ENCODE peak calls at places on chromosomes 11 and 22, in six cellular contexts. I is uterus, V is small intestine, O is left ventricle myocardium inferior, J is PC-3, C is fibroblast of lung. X is an unnamed sample.

GRCh38 chr22:40524392-40525249 is 111.9 kb downstream of the MRTFA start:
- DNase-seq in I (no peak), J (peak), O (no peak), V (no peak), C (no peak), X (no peak)

GRCh38 chr11:34426766-34427170 is 12.0 kb upstream of the CAT start:
- DNase-seq in I (peak), C (peak), O (no peak), J (no peak), V (no peak), X (no peak)

GRCh38 chr22:20015971-20016733 is 471 bp downstream of the ARVCF start:
- DNase-seq in C (no peak), I (no peak), V (no peak), J (peak), O (no peak), X (peak)

GRCh38 chr11:128359515-128359914 is 227.8 kb downstream of the ETS1 start:
- DNase-seq in I (no peak), V (no peak), O (no peak), C (peak), J (no peak), X (no peak)

GRCh38 chr11:78795862-78796261 is 221.2 kb upstream of the NARS2 start:
- DNase-seq in J (peak), I (no peak), O (no peak), V (no peak), C (peak), X (no peak)

GRCh38 chr11:2447951-2448650 is 3.3 kb downstream of the KCNQ1 start:
- DNase-seq in V (no peak), O (no peak), J (no peak), C (no peak), I (no peak), X (no peak)

GRCh38 chr11:1194977-1195689 is 27.7 kb upstream of the MUC5B start:
- DNase-seq in I (peak), C (no peak), O (peak), V (no peak), J (no peak), X (peak)

GRCh38 chr22:44734801-44735517 is 17.4 kb upstream of the ARHGAP8 start:
- DNase-seq in O (no peak), J (no peak), C (no peak), I (no peak), V (no peak), X (no peak)

GRCh38 chr11:10386361-10386760 is 68.7 kb upstream of the AMPD3 start:
- DNase-seq in O (no peak), C (no peak), I (no peak), V (no peak), J (no peak), X (no peak)

GRCh38 chr11:18243783-18244362 is 4.6 kb downstream of the SAA2 start:
- DNase-seq in O (no peak), C (peak), I (no peak), V (peak), J (peak), X (peak)

GRCh38 chr11:37449146-37449545 is 851.1 kb upstream of the RAG2 start:
- DNase-seq in J (peak), V (peak), C (peak), O (no peak), I (no peak), X (no peak)

GRCh38 chr11:27795955-27796861 is 96.0 kb upstream of the BDNF start:
- DNase-seq in V (peak), C (no peak), I (no peak), O (peak), J (no peak), X (peak)

DNA sequence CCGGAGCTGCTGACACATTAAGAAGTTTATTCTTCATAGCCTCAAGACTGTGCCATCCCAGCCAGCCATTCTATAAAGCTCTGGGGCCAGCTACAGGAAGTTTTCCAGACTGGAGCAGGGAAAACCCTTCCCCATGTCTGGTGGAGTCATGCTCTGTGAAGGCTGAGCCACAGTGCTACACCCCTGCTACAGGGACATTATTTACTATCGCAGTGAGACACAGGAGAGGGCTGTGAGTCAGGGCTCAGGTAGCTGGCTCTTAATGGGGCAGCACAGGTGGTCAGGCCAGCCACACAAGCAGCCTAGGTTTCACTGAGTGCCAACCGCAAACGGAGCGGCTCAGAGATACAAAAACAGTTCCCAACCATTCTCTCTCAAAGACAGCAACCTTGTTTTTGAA is 12.1 kb downstream of the HPS4 start:
- DNase-seq in I (no peak), J (peak), C (peak), V (no peak), O (no peak), X (no peak)
- H3K27ac ChIP-seq in I (no peak), J (peak), C (no peak), V (no peak), O (no peak), X (no peak)

GRCh38 chr11:108432783-108433182 is 34.5 kb downstream of the C11orf65 start:
- DNase-seq in J (peak), C (peak), I (no peak), V (no peak), O (no peak), X (no peak)
- H3K27ac ChIP-seq in J (no peak), C (no peak), I (no peak), V (no peak), O (no peak), X (no peak)

DNA sequence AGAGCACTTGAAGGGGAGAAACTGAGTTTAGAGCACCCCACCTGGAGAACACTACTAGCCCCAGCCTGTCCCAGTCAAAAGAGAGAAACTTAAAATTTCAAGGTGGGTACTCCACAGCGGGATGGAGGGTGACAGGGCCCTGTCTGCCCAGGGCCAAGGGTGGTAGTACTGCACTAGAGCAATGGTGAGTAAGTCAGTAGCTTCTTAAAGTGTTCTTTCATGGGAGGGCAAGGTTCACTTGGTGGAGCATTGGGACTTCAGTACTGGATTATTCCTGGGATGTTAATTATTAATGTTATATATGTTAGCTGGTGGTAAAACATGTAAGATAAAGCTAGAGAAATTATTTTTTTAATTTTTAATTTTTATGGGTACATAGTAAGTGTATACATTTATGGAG is 28.5 kb upstream of the AQP11 start:
- DNase-seq in C (no peak), V (peak), J (no peak), I (no peak), O (no peak), X (no peak)
- H3K27ac ChIP-seq in C (no peak), V (peak), J (no peak), I (no peak), O (no peak), X (no peak)

GRCh38 chr11:63537293-63538101 is 889 bp downstream of the PLAAT4 start:
- DNase-seq in J (no peak), I (peak), C (peak), V (peak), O (peak), X (peak)

GRCh38 chr11:63534895-63535461 is 1.6 kb upstream of the PLAAT4 start:
- DNase-seq in O (no peak), V (no peak), I (no peak), J (no peak), C (no peak), X (no peak)

GRCh38 chr11:63535734-63536133 is 874 bp upstream of the PLAAT4 start:
- DNase-seq in C (no peak), J (no peak), V (no peak), O (no peak), I (no peak), X (no peak)

GRCh38 chr11:63534076-63534475 is 2.5 kb upstream of the PLAAT4 start:
- DNase-seq in O (no peak), J (no peak), C (no peak), I (no peak), V (no peak), X (no peak)

DNA sequence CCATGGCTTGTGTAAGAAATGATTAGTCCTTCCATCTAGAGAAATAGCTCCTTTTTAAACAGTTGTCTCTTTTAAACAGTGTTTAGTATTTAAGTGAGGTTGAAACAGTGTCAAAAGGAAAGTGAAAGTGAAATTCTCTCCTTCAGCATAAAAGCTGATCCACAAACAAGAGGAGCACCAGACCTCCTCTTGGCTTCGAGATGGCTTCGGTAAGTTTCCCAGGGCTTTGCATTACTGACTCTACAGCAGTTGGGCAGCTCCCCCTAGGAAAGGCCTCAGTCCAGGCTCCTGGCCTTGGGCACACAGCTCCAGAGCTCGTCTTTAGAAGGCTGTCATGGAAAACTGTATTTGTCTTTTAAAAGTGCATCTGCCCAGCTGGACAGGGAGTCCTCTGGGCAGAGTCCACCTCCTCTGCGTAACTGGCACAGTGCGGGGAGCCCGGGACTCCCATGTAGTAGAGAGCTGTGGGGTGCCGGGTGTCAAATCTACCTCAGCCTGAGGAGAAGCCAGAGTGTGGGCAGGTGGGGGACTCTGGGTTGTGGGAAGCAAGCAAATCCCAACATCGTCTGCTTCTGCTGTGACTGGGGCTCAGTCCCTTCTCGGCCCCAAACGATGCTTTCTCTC is at the start of gene PLAAT4:
- DNase-seq in O (peak), V (peak), J (peak), I (peak), C (peak), X (peak)
- H3K27ac ChIP-seq in O (peak), V (peak), J (no peak), I (peak), C (peak), X (peak)